ENCODE peak calls at places on chromosomes 3 and 15, in nine cellular contexts. Y is SW 1271; U is DMS153; C is activated CD4-positive, alpha-beta T cell treated with anti-CD3 and anti-CD28 coated beads for 4 hours; I is activated CD8-positive, alpha-beta memory T cell treated with anti-CD3 and anti-CD28 coated beads, Interleukin-2, amount 50 U/mL, for 4 hours; Z is NCI-H748 treated with DMSO at 0.1 percent for 48 hours; V is Kasumi-1; S is GM13977; A is iris pigment epithelial cell. X is an unnamed sample.

GRCh38 chr15:68335251-68335650 is 57.7 kb downstream of the FEM1B start:
- DNase-seq in Y (no peak), U (peak; percentile 65), C (no peak), I (no peak), Z (no peak), V (no peak), S (no peak), A (no peak), X (no peak)

GRCh38 chr15:84006467-84006866 is 229.1 kb upstream of the GOLGA6L4 start:
- DNase-seq in Y (no peak), U (no peak), C (no peak), I (no peak), Z (no peak), V (no peak), S (no peak), A (peak; percentile 26), X (no peak)

GRCh38 chr3:46882377-46883015 is 5.0 kb downstream of the PTH1R start:
- DNase-seq in Y (no peak), U (no peak), C (no peak), I (no peak), Z (no peak), V (no peak), S (peak; percentile 62), A (peak; percentile 31), X (no peak)

GRCh38 chr3:115666081-115666480 is 42.8 kb downstream of the GAP43 start:
- DNase-seq in Y (no peak), U (no peak), C (no peak), I (no peak), Z (no peak), V (no peak), S (no peak), A (no peak), X (no peak)

GRCh38 chr15:42140383-42141070 is 15.9 kb downstream of the PLA2G4F start:
- DNase-seq in Y (no peak), U (no peak), C (no peak), I (no peak), Z (no peak), V (no peak), S (no peak), A (no peak), X (no peak)

GRCh38 chr3:17891139-17891850 is 148.9 kb upstream of the TBC1D5 start:
- DNase-seq in Y (no peak), U (no peak), C (no peak), I (no peak), Z (no peak), V (no peak), S (no peak), A (peak; percentile 6), X (no peak)

GRCh38 chr3:186361612-186362408 is at the start of gene DGKG:
- DNase-seq in Y (no peak), U (peak; percentile 28), C (no peak), I (no peak), Z (no peak), V (peak; percentile 89), S (peak; percentile 80), A (no peak), X (no peak)

GRCh38 chr3:32815812-32816438 is 1.9 kb upstream of the TRIM71 start:
- DNase-seq in Y (no peak), U (no peak), C (no peak), I (no peak), Z (no peak), V (peak; percentile 40), S (peak; percentile 39), A (no peak), X (no peak)

GRCh38 chr3:130743354-130743753 is 3.3 kb downstream of the PIK3R4 start:
- DNase-seq in Y (no peak), U (no peak), C (no peak), I (no peak), Z (no peak), V (no peak), S (no peak), A (no peak), X (no peak)

GRCh38 chr15:35545316-35545824 is 595 bp downstream of the DPH6 start:
- DNase-seq in Y (no peak), U (no peak), C (no peak), I (peak; percentile 16), Z (no peak), V (peak; percentile 31), S (peak; percentile 7), A (peak; percentile 62), X (peak; percentile 3)

GRCh38 chr3:118782755-118783202 is 251.9 kb downstream of the IGSF11 start:
- DNase-seq in Y (no peak), U (no peak), C (no peak), I (no peak), Z (no peak), V (peak; percentile 52), S (peak; percentile 63), A (peak; percentile 4), X (no peak)

GRCh38 chr15:63462053-63462452 is 42.3 kb upstream of the USP3 start:
- DNase-seq in Y (no peak), U (no peak), C (no peak), I (no peak), Z (no peak), V (no peak), S (no peak), A (peak; percentile 80), X (no peak)

GRCh38 chr3:69740103-69741021 is 1.1 kb downstream of the MITF start:
- DNase-seq in Y (no peak), U (no peak), C (no peak), I (no peak), Z (peak; percentile 14), V (no peak), S (peak; percentile 12), A (no peak), X (no peak)

GRCh38 chr3:178739720-178740119 is 203.5 kb downstream of the KCNMB2 start:
- DNase-seq in Y (no peak), U (no peak), C (no peak), I (no peak), Z (no peak), V (no peak), S (no peak), A (no peak), X (no peak)

GRCh38 chr3:49998326-49998725 is 58.4 kb downstream of the RBM6 start:
- DNase-seq in Y (no peak), U (no peak), C (no peak), I (no peak), Z (no peak), V (peak; percentile 9), S (no peak), A (peak; percentile 69), X (no peak)

GRCh38 chr15:29104566-29104880 is 165.1 kb downstream of the NSMCE3 start:
- DNase-seq in Y (no peak), U (no peak), C (no peak), I (no peak), Z (no peak), V (no peak), S (no peak), A (no peak), X (no peak)

GRCh38 chr15:78120523-78120922 is 10.7 kb downstream of the CIB2 start:
- DNase-seq in Y (no peak), U (no peak), C (no peak), I (no peak), Z (no peak), V (no peak), S (no peak), A (no peak), X (no peak)

GRCh38 chr3:187247398-187247797 is 44.1 kb downstream of the MASP1 start:
- DNase-seq in Y (no peak), U (no peak), C (no peak), I (no peak), Z (no peak), V (no peak), S (no peak), A (no peak), X (no peak)

GRCh38 chr3:106610362-106610997 is 741.7 kb upstream of the CBLB start:
- DNase-seq in Y (no peak), U (no peak), C (no peak), I (no peak), Z (no peak), V (no peak), S (no peak), A (peak; percentile 56), X (no peak)

GRCh38 chr15:74958320-74958907 is 1.8 kb upstream of the RPP25 start:
- DNase-seq in Y (no peak), U (peak; percentile 52), C (peak; percentile 7), I (no peak), Z (no peak), V (no peak), S (no peak), A (no peak), X (no peak)

GRCh38 chr3:15434756-15435155 is 7.4 kb downstream of the EAF1 start:
- DNase-seq in Y (no peak), U (no peak), C (no peak), I (no peak), Z (no peak), V (peak; percentile 33), S (no peak), A (no peak), X (no peak)

GRCh38 chr15:81848701-81849100 is 197.1 kb downstream of the MEX3B start:
- DNase-seq in Y (no peak), U (no peak), C (no peak), I (no peak), Z (no peak), V (no peak), S (no peak), A (no peak), X (no peak)

GRCh38 chr15:74240897-74241614 is 4.9 kb downstream of the CCDC33 start:
- DNase-seq in Y (no peak), U (no peak), C (no peak), I (no peak), Z (no peak), V (no peak), S (no peak), A (no peak), X (no peak)

GRCh38 chr3:183370391-183370790 is 58.0 kb downstream of the MCF2L2 start:
- DNase-seq in Y (no peak), U (no peak), C (no peak), I (no peak), Z (no peak), V (no peak), S (no peak), A (peak; percentile 19), X (no peak)

GRCh38 chr15:62165793-62166380 is 802 bp upstream of the C2CD4B start:
- DNase-seq in Y (no peak), U (no peak), C (no peak), I (no peak), Z (no peak), V (no peak), S (no peak), A (no peak), X (no peak)

GRCh38 chr3:182697345-182697919 is 95.9 kb upstream of the ATP11B start:
- DNase-seq in Y (no peak), U (peak; percentile 83), C (no peak), I (no peak), Z (peak; percentile 76), V (no peak), S (no peak), A (no peak), X (no peak)

GRCh38 chr3:171358171-171358890 is 101.9 kb downstream of the TNIK start:
- DNase-seq in Y (no peak), U (no peak), C (no peak), I (no peak), Z (no peak), V (no peak), S (no peak), A (no peak), X (no peak)

GRCh38 chr3:53709856-53710674 is 136.2 kb downstream of the CHDH start:
- DNase-seq in Y (no peak), U (peak; percentile 29), C (peak; percentile 43), I (peak; percentile 34), Z (peak; percentile 36), V (peak; percentile 82), S (peak; percentile 74), A (peak; percentile 66), X (peak; percentile 45)

GRCh38 chr3:148020880-148021279 is 611.7 kb downstream of the ZIC1 start:
- DNase-seq in Y (no peak), U (no peak), C (no peak), I (no peak), Z (no peak), V (no peak), S (no peak), A (no peak), X (no peak)

GRCh38 chr15:69474846-69475455 is 22.3 kb downstream of the RPLP1 start:
- DNase-seq in Y (no peak), U (no peak), C (no peak), I (no peak), Z (no peak), V (no peak), S (no peak), A (peak; percentile 31), X (no peak)

GRCh38 chr3:182795383-182795782 is 2.1 kb downstream of the ATP11B start:
- DNase-seq in Y (no peak), U (peak; percentile 19), C (peak; percentile 33), I (peak; percentile 20), Z (no peak), V (peak; percentile 76), S (peak; percentile 45), A (peak; percentile 22), X (peak; percentile 31)